ENCODE peak calls at places on chromosomes 2 and 18, in nine cellular contexts. E, K, J, W, T, A, H, P and V are unnamed samples.

GRCh38 chr2:114812261-114812660 is 369.8 kb downstream of the DPP10 start:
- DNase-seq in K (no peak), P (no peak), J (no peak), W (no peak), A (no peak), E (no peak), T (no peak), H (no peak), V (no peak)

GRCh38 chr2:11144077-11144723 is 11.1 kb upstream of the SLC66A3 start:
- DNase-seq in A (no peak), T (no peak), E (no peak), P (no peak), K (no peak), W (no peak), J (no peak), H (no peak), V (no peak)

GRCh38 chr18:77650799-77651385 is 401.2 kb downstream of the GALR1 start:
- DNase-seq in W (peak), P (peak), K (peak), E (peak), H (no peak), J (peak), T (peak), A (peak), V (peak)

GRCh38 chr2:214038186-214038585 is 372.7 kb upstream of the VWC2L start:
- DNase-seq in E (no peak), W (no peak), H (no peak), J (no peak), P (no peak), K (no peak), T (no peak), A (no peak), V (no peak)

GRCh38 chr2:2182688-2183087 is 148.4 kb downstream of the MYT1L start:
- DNase-seq in J (no peak), A (no peak), W (no peak), T (no peak), P (no peak), E (no peak), H (no peak), K (no peak), V (no peak)

GRCh38 chr2:152613235-152613634 is 104.0 kb downstream of the PRPF40A start:
- DNase-seq in A (no peak), E (no peak), W (no peak), H (no peak), P (no peak), K (no peak), J (no peak), T (no peak), V (no peak)

GRCh38 chr2:43852196-43852730 is 13.5 kb downstream of the ABCG8 start:
- DNase-seq in E (no peak), W (no peak), T (no peak), A (no peak), J (no peak), P (no peak), K (no peak), H (no peak), V (no peak)

GRCh38 chr2:96330407-96330806 is 5.2 kb upstream of the NCAPH start:
- DNase-seq in A (no peak), H (peak), P (no peak), J (no peak), E (peak), W (no peak), T (no peak), K (no peak), V (peak)

GRCh38 chr2:115880558-115880957 is 1438.1 kb downstream of the DPP10 start:
- DNase-seq in P (no peak), J (no peak), T (no peak), H (no peak), E (no peak), W (no peak), K (no peak), A (no peak), V (no peak)

GRCh38 chr2:230905448-230906430 is 19.3 kb downstream of the GPR55 start:
- DNase-seq in E (no peak), H (no peak), K (no peak), J (peak), W (peak), P (peak), T (peak), A (no peak), V (peak)

GRCh38 chr2:16664052-16664731 is 1.4 kb downstream of the CYRIA start:
- DNase-seq in W (no peak), H (no peak), P (peak), A (no peak), T (no peak), K (peak), E (no peak), J (peak), V (peak)

GRCh38 chr2:223697921-223698645 is 95.9 kb upstream of the SCG2 start:
- DNase-seq in K (no peak), J (no peak), A (no peak), P (no peak), E (no peak), W (no peak), H (peak), T (no peak), V (peak)

GRCh38 chr18:75221902-75222301 is 11.3 kb downstream of the TSHZ1 start:
- DNase-seq in P (no peak), J (no peak), A (no peak), E (no peak), H (no peak), T (no peak), W (no peak), K (no peak), V (no peak)

GRCh38 chr2:215752436-215752835 is 260.9 kb downstream of the MREG start:
- DNase-seq in K (no peak), H (no peak), E (no peak), J (no peak), T (no peak), A (no peak), P (no peak), W (no peak), V (no peak)

GRCh38 chr2:96954490-96954846 is 31.9 kb downstream of the FAM178B start:
- DNase-seq in J (peak), H (no peak), P (no peak), K (no peak), W (no peak), A (no peak), T (no peak), E (no peak), V (no peak)

GRCh38 chr2:54103454-54104314 is 11.7 kb upstream of the ACYP2 start:
- DNase-seq in T (peak), A (no peak), W (peak), P (no peak), H (peak), K (no peak), E (peak), J (peak), V (peak)

GRCh38 chr2:217249490-217250451 is 389.9 kb upstream of the TNP1 start:
- DNase-seq in E (no peak), J (peak), A (no peak), P (no peak), T (no peak), K (no peak), W (no peak), H (no peak), V (peak)

GRCh38 chr2:151946856-151947523 is 118.8 kb upstream of the ARL5A start:
- DNase-seq in T (no peak), J (peak), H (no peak), E (no peak), P (no peak), W (no peak), K (peak), A (no peak), V (peak)

GRCh38 chr18:76496200-76496890 is 1.3 kb upstream of the ZNF516 start:
- DNase-seq in H (no peak), T (no peak), P (no peak), A (peak), J (peak), E (peak), W (peak), K (peak), V (peak)

DNA sequence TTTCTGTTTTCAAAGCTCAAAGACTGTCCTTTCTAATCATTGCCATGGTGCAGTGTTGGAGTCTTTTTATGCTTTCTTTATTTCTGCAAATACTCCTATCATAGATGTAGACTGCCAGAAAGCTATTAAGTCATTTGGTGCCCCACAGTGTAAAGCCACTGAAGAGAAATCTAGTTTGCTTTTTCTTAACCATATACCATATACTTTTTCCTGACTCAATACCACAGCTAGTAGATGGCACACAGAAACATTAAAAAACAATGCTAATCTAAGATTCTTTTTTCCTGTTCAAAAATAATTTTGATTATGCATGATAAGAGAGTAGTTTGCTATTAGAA is 109.9 kb upstream of the RAB27B start:
- DNase-seq in P (no peak), J (no peak), W (no peak), E (no peak), K (no peak), A (no peak), T (no peak), H (no peak), V (no peak)
- H3K4me3 ChIP-seq in P (peak), J (peak), W (no peak), E (no peak), K (no peak), A (no peak), T (no peak), H (no peak), V (no peak)

GRCh38 chr2:190361572-190361971 is 18.2 kb downstream of the INPP1 start:
- DNase-seq in W (no peak), T (no peak), H (no peak), J (no peak), P (no peak), E (no peak), K (no peak), A (no peak), V (no peak)

GRCh38 chr2:190357596-190357995 is 14.2 kb downstream of the INPP1 start:
- DNase-seq in E (no peak), W (no peak), H (no peak), A (no peak), T (no peak), P (no peak), K (no peak), J (no peak), V (no peak)

GRCh38 chr2:190360561-190360960 is 17.2 kb downstream of the INPP1 start:
- DNase-seq in T (no peak), P (no peak), W (no peak), E (no peak), J (no peak), A (no peak), H (peak), K (no peak), V (peak)

GRCh38 chr2:190360965-190361364 is 17.6 kb downstream of the INPP1 start:
- DNase-seq in P (no peak), T (no peak), H (no peak), K (no peak), W (no peak), E (no peak), J (no peak), A (no peak), V (no peak)

DNA sequence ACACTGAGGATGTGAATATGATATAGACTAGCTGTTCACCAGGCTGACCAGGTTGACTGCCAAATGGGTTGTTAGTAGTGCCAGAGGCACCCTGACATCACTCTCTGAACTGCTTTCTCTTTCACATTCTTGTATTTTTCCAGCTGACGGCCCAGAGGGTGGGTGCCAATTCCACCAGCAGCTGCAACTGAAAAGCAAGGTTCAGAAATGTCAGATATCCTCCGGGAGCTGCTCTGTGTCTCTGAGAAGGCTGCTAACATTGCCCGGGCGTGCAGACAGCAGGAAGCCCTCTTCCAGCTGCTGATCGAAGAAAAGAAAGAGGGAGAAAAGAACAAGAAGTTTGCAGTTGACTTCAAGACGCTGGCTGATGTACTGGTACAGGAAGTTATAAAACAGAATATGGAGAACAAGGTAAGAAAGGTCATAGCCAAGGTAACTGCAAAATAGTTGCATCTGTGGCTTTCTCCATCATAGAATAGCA is 16.5 kb downstream of the INPP1 start:
- DNase-seq in E (no peak), A (no peak), W (no peak), H (peak), T (peak), J (peak), P (peak), K (peak), V (peak)
- H3K4me3 ChIP-seq in E (no peak), A (no peak), W (peak), H (peak), T (peak), J (peak), P (peak), K (peak), V (peak)

GRCh38 chr2:194549387-194549786 is 1107.6 kb upstream of the SLC39A10 start:
- DNase-seq in A (no peak), P (no peak), T (no peak), K (no peak), W (no peak), E (no peak), J (no peak), H (no peak), V (no peak)

GRCh38 chr2:194550702-194551101 is 1106.3 kb upstream of the SLC39A10 start:
- DNase-seq in J (no peak), A (no peak), E (no peak), P (no peak), T (no peak), K (no peak), W (no peak), H (no peak), V (peak)

DNA sequence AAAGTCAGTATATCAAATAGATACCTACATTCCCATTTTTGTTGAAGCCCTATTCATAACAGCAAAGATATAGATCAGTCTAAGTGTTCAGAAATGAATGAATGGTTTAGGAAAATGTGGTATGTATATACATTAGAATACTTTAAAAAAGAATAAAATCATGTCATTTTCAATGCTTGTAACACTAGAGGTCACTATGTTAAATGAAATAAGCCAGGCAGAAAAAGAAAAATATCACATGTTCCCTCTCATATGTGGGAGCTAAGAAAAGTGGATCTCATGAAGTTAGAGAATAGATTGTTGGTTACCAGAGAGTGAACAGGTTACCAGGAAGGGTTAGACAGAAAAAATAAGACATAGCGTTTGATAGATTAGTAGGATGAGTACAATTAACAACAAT is 1111.0 kb upstream of the SLC39A10 start:
- DNase-seq in T (no peak), K (no peak), J (peak), E (no peak), W (no peak), P (no peak), H (no peak), A (no peak), V (peak)
- H3K4me3 ChIP-seq in T (no peak), K (no peak), J (no peak), E (no peak), W (no peak), P (no peak), H (no peak), A (no peak), V (no peak)

DNA sequence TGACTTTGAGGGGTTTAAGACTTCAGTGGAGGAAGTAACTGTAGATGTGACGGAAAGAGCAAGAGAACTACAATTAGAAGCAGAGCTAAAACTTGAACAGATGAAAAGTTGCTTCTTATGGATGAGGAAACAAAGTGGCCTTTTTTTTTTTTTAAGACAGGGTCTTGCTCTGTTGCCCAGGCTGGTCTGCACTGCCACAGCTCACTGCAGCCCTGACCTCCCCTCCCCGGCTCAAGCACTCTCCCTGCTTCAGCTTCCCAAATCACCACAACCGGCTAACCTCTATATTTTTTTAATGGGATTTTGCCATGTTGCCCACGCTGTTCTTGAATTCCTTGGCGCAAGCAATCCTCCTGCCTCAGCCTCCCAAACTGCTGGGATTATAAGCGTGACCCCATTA is 3.2 kb downstream of the MAP3K2 start:
- DNase-seq in K (no peak), E (no peak), A (no peak), P (no peak), H (no peak), T (no peak), W (no peak), J (no peak), V (no peak)
- H3K4me3 ChIP-seq in K (peak), E (no peak), A (no peak), P (no peak), H (no peak), T (no peak), W (no peak), J (no peak), V (no peak)

GRCh38 chr2:85134255-85135065 is 1.3 kb downstream of the TCF7L1 start:
- DNase-seq in H (peak), J (peak), P (no peak), W (peak), K (peak), T (no peak), A (peak), E (no peak), V (peak)
- H3K4me3 ChIP-seq in H (peak), J (peak), P (peak), W (peak), K (peak), T (no peak), A (peak), E (no peak), V (peak)

GRCh38 chr2:17816396-17817245 is at the start of gene MSGN1:
- DNase-seq in T (no peak), P (no peak), A (peak), W (no peak), E (no peak), K (no peak), H (no peak), J (no peak), V (no peak)

GRCh38 chr2:17814601-17815000 is 1.7 kb upstream of the MSGN1 start:
- DNase-seq in T (no peak), E (no peak), H (peak), K (no peak), A (no peak), P (no peak), J (no peak), W (no peak), V (peak)

GRCh38 chr2:17813742-17814458 is 2.4 kb upstream of the MSGN1 start:
- DNase-seq in A (no peak), H (peak), J (peak), P (peak), W (no peak), T (no peak), K (peak), E (no peak), V (peak)

GRCh38 chr2:17815466-17816184 is 635 bp upstream of the MSGN1 start:
- DNase-seq in H (peak), P (no peak), J (no peak), E (no peak), K (no peak), T (no peak), A (no peak), W (no peak), V (peak)

DNA sequence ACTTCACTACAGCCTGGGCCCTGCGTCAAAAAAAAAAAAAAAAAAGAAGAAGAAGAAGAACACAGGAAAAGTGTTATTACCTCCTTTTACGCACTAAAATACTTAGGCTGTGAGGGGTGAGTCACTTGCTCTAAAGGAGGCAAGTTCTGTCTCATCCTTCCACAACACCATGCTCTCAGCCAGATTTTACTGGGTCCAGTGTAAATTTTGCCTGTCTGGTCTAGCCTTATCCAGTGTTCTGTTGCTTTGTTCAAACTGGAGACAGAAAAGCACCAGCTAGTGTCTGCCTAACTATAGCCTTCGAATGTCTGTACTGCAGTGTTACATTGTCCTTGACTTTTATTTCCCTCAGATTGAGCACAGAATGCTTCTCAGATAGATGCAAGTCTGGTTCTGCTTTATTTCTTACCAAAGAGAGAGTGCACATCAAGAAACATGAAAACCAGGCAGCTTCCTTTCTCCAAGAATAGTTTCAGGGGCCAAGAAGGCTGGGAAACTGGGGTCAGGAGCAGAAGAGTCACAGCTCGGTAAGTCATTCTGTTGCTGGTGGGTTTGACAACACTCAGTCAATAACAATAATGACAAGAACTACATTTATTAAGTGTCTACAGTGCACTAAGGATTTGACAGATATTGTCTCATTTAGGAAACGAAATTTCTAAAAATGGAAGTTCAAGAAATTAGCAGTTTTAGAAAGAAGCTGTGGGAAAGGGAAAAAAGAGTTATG is 3.1 kb upstream of the MSGN1 start:
- DNase-seq in J (peak), A (no peak), K (no peak), W (no peak), T (no peak), H (peak), P (no peak), E (no peak), V (peak)
- H3K4me3 ChIP-seq in J (no peak), A (no peak), K (no peak), W (no peak), T (no peak), H (no peak), P (no peak), E (no peak), V (peak)